ENCODE peak calls at places on chromosome 20, in four cellular contexts. One of them, this sample, is unnamed.

GRCh38 chr20:8039048-8039447 is 19.5 kb upstream of the TMX4 start:
- DNase-seq in body of pancreas: no peak
- DNase-seq in right lobe of liver: no peak
- DNase-seq in esophagus squamous epithelium: no peak
- DNase-seq in this sample: no peak

GRCh38 chr20:2252419-2253060 is 43.3 kb upstream of the TGM3 start:
- DNase-seq in body of pancreas: no peak
- DNase-seq in right lobe of liver: no peak
- DNase-seq in esophagus squamous epithelium: no peak
- DNase-seq in this sample: no peak

GRCh38 chr20:63236116-63236837 is 572 bp downstream of the BIRC7 start:
- DNase-seq in body of pancreas: no peak
- DNase-seq in right lobe of liver: no peak
- DNase-seq in esophagus squamous epithelium: no peak
- DNase-seq in this sample: no peak

GRCh38 chr20:32574296-32575226 is 10.6 kb downstream of the NOL4L start:
- DNase-seq in body of pancreas: no peak
- DNase-seq in right lobe of liver: peak
- DNase-seq in esophagus squamous epithelium: no peak
- DNase-seq in this sample: peak

GRCh38 chr20:64133951-64134407 is 26.6 kb upstream of the NPBWR2 start:
- DNase-seq in body of pancreas: peak
- DNase-seq in right lobe of liver: no peak
- DNase-seq in esophagus squamous epithelium: no peak
- DNase-seq in this sample: no peak

GRCh38 chr20:44180814-44181213 is 6.2 kb downstream of the JPH2 start:
- DNase-seq in body of pancreas: no peak
- DNase-seq in right lobe of liver: no peak
- DNase-seq in esophagus squamous epithelium: no peak
- DNase-seq in this sample: peak

GRCh38 chr20:2879148-2879547 is 5.9 kb downstream of the PTPRA start:
- DNase-seq in body of pancreas: no peak
- DNase-seq in right lobe of liver: no peak
- DNase-seq in esophagus squamous epithelium: no peak
- DNase-seq in this sample: peak

GRCh38 chr20:24034820-24035219 is 46.2 kb upstream of the GGTLC1 start:
- DNase-seq in body of pancreas: no peak
- DNase-seq in right lobe of liver: peak
- DNase-seq in esophagus squamous epithelium: no peak
- DNase-seq in this sample: no peak

GRCh38 chr20:57079016-57080005 is 187.1 kb downstream of the BMP7 start:
- DNase-seq in body of pancreas: no peak
- DNase-seq in right lobe of liver: no peak
- DNase-seq in esophagus squamous epithelium: no peak
- DNase-seq in this sample: no peak

GRCh38 chr20:52760791-52761190 is 211.4 kb upstream of the TSHZ2 start:
- DNase-seq in body of pancreas: no peak
- DNase-seq in right lobe of liver: no peak
- DNase-seq in esophagus squamous epithelium: no peak
- DNase-seq in this sample: no peak

DNA sequence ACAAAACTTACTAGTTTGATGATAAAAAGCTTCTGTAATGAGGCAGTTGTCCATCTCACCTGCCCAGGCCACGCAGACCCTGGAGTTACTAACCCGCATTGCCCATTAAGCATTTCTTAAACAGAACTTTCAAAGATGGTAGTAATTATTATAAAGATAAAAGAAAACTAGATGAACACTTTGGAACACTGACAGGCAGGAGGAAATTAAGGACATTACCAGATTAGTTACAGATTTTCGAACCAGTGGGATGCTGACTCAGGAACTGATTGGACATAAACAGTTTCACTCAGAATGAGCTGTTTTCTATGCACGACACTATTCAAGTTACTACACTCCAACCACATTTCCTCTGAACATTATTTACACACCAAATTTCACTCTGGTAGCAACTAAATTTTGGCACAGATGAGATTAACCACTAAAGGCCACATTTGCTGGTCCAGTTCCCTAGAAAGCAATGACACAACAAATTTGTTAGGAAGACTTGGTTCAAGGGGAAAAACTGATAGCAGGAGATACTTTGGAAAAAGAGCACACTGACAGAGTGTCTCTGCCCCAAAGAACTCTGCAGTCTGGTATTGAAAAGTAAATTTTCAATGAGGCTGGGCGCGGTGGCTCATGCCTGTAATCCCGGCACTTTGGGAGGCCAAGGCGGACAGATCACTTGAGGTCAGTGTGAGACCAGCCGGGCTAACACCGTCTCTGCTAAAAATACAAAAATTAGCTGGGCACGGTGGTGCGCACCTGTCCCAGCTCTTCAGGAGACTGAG is 3.0 kb downstream of the ROMO1 start:
- DNase-seq in body of pancreas: no peak
- DNase-seq in right lobe of liver: no peak
- DNase-seq in esophagus squamous epithelium: no peak
- DNase-seq in this sample: peak
- TF ChIP-seq POLR2A in body of pancreas: no peak
- TF ChIP-seq POLR2A in right lobe of liver: peak
- TF ChIP-seq POLR2A in esophagus squamous epithelium: no peak
- TF ChIP-seq POLR2A in this sample: no peak

GRCh38 chr20:45909817-45910669 is 1.9 kb downstream of the PLTP start:
- DNase-seq in body of pancreas: no peak
- DNase-seq in right lobe of liver: no peak
- DNase-seq in esophagus squamous epithelium: no peak
- DNase-seq in this sample: no peak

GRCh38 chr20:45912344-45912682 is 358 bp upstream of the PLTP start:
- DNase-seq in body of pancreas: no peak
- DNase-seq in right lobe of liver: no peak
- DNase-seq in esophagus squamous epithelium: no peak
- DNase-seq in this sample: no peak

GRCh38 chr20:45913105-45913504 is 1.1 kb upstream of the PLTP start:
- DNase-seq in body of pancreas: no peak
- DNase-seq in right lobe of liver: no peak
- DNase-seq in esophagus squamous epithelium: no peak
- DNase-seq in this sample: peak

GRCh38 chr20:45910670-45911485 is 1.1 kb downstream of the PLTP start:
- DNase-seq in body of pancreas: peak
- DNase-seq in right lobe of liver: peak
- DNase-seq in esophagus squamous epithelium: peak
- DNase-seq in this sample: peak

GRCh38 chr20:45911486-45912343 is at the start of gene PLTP:
- DNase-seq in body of pancreas: peak
- DNase-seq in right lobe of liver: peak
- DNase-seq in esophagus squamous epithelium: no peak
- DNase-seq in this sample: peak
- TF ChIP-seq POLR2A in body of pancreas: peak
- TF ChIP-seq POLR2A in right lobe of liver: peak
- TF ChIP-seq POLR2A in esophagus squamous epithelium: no peak
- TF ChIP-seq POLR2A in this sample: no peak

DNA sequence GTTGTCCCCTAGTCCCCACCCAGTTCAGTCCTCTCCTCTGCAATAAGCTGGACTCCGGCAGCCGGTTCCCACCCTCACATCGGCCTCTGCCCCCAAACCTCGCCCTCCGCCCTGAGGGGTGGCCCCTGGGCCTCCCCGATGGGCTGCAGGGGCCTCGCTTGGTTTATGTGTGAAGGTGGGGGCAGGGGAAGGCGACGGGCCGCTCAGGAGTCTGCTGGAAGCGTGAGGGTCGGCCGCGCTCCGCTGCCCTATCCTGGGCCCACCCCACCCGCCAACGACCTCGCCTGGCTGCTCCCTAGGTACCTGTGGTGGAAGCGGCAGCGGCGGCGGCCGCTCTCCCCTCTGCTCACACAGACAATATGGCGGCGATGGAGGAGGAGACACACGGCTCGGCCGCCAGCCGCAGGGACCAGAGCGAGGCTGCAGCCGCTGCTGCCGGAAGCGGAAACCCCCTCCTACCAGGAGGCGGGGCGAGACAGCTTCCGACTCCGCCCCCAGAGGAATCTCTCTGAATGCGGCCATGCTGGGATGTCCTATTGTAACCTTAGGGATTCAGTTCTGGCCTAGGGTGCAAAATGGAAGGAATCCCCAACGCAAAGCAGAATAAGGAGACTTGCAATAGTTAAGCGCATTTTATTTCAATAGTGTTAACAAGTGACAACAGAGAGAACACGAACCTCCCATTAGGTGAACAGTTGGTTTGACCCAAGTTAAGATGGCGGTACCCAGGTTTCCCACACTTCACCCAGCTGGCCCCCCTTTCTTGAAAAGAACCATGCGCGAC is at the start of gene CSNK2A1:
- DNase-seq in body of pancreas: peak
- DNase-seq in right lobe of liver: peak
- DNase-seq in esophagus squamous epithelium: peak
- DNase-seq in this sample: peak
- TF ChIP-seq POLR2A in body of pancreas: peak
- TF ChIP-seq POLR2A in right lobe of liver: peak
- TF ChIP-seq POLR2A in esophagus squamous epithelium: peak
- TF ChIP-seq POLR2A in this sample: peak

DNA sequence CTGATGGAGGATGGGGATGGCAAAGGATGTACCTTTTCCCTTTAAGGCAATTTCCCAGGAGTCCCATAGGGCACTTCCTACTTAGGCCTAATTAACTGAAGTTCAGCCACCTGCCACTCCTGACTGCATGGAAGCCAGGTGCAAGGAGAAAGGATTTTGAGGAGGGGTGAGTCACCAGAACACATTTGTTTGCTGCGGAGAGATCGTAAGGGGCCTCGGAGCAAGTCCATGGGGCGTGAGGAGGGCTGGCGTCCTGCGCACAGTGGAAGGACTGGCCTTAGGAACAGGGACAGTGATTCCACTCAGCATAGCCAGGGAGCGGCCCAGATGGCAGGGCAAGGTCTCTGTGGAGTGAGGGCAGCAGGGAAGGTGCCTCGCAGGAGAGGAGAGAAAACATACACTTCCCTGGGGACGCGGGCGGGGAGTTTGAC is 11.8 kb upstream of the MAP1LC3A start:
- DNase-seq in body of pancreas: no peak
- DNase-seq in right lobe of liver: no peak
- DNase-seq in esophagus squamous epithelium: no peak
- DNase-seq in this sample: no peak
- TF ChIP-seq POLR2A in body of pancreas: peak
- TF ChIP-seq POLR2A in right lobe of liver: no peak
- TF ChIP-seq POLR2A in esophagus squamous epithelium: no peak
- TF ChIP-seq POLR2A in this sample: no peak

GRCh38 chr20:33653218-33653899 is 8.8 kb upstream of the C20orf144 start:
- DNase-seq in body of pancreas: peak
- DNase-seq in right lobe of liver: no peak
- DNase-seq in esophagus squamous epithelium: no peak
- DNase-seq in this sample: peak
- TF ChIP-seq POLR2A in body of pancreas: no peak
- TF ChIP-seq POLR2A in right lobe of liver: no peak
- TF ChIP-seq POLR2A in esophagus squamous epithelium: no peak
- TF ChIP-seq POLR2A in this sample: no peak

GRCh38 chr20:36573103-36573797 is at the start of gene TGIF2:
- DNase-seq in body of pancreas: peak
- DNase-seq in right lobe of liver: peak
- DNase-seq in esophagus squamous epithelium: peak
- DNase-seq in this sample: peak
- TF ChIP-seq POLR2A in body of pancreas: peak
- TF ChIP-seq POLR2A in right lobe of liver: peak
- TF ChIP-seq POLR2A in esophagus squamous epithelium: no peak
- TF ChIP-seq POLR2A in this sample: peak